ENCODE peak calls at places on chromosomes 4 and X, in five cellular contexts. A, N, O, I and R are unnamed samples.
A peak's percentile ranks its signal among the peaks of the same experiment; 100 is the strongest.

GRCh38 chrX:40150503-40150902 is 52.7 kb upstream of the BCOR start:
- DNase-seq in O (no peak), A (no peak), N (no peak), I (no peak), R (no peak)

GRCh38 chr4:38948551-38948950 is 80.9 kb downstream of the FAM114A1 start:
- DNase-seq in N (no peak), O (no peak), I (no peak), A (no peak), R (peak; percentile 95)

GRCh38 chr4:56681158-56681848 is at the start of gene HOPX:
- DNase-seq in O (peak; percentile 13), N (no peak), A (no peak), I (no peak), R (no peak)

GRCh38 chrX:39681885-39682284 is 415.9 kb downstream of the BCOR start:
- DNase-seq in N (no peak), I (no peak), A (no peak), O (no peak), R (no peak)

GRCh38 chrX:19382500-19383145 is 38.9 kb downstream of the PDHA1 start:
- DNase-seq in N (peak; percentile 38), O (no peak), A (peak; percentile 14), I (peak; percentile 42), R (peak; percentile 32)

GRCh38 chr4:120869511-120870278 is 52.8 kb downstream of the PRDM5 start:
- DNase-seq in N (no peak), I (no peak), O (no peak), A (no peak), R (peak; percentile 14)

GRCh38 chrX:6813836-6814370 is 279.0 kb upstream of the VCX3A start:
- DNase-seq in N (no peak), O (no peak), I (no peak), A (no peak), R (no peak)

GRCh38 chr4:6119507-6120020 is 80.8 kb downstream of the JAKMIP1 start:
- DNase-seq in N (no peak), I (no peak), A (no peak), O (no peak), R (no peak)

GRCh38 chr4:68316193-68316969 is 33.5 kb downstream of the YTHDC1 start:
- DNase-seq in O (no peak), I (no peak), N (no peak), A (no peak), R (no peak)

GRCh38 chrX:150236304-150236703 is 126.8 kb upstream of the MAMLD1 start:
- DNase-seq in I (no peak), N (no peak), O (no peak), A (no peak), R (peak; percentile 44)

GRCh38 chr4:56505269-56506109 is at the start of gene ARL9:
- DNase-seq in N (peak; percentile 15), O (no peak), A (no peak), I (no peak), R (peak; percentile 40)

GRCh38 chrX:39960219-39960618 is 137.5 kb downstream of the BCOR start:
- DNase-seq in O (no peak), A (no peak), I (no peak), N (no peak), R (no peak)

GRCh38 chr4:74674750-74675149 is 119.6 kb downstream of the BTC start:
- DNase-seq in O (no peak), A (no peak), N (no peak), I (no peak), R (no peak)

GRCh38 chr4:74670583-74670982 is 123.7 kb downstream of the BTC start:
- DNase-seq in I (no peak), O (no peak), A (no peak), N (no peak), R (no peak)

GRCh38 chr4:74667944-74668343 is 126.4 kb downstream of the BTC start:
- DNase-seq in A (no peak), I (no peak), O (no peak), N (no peak), R (no peak)

GRCh38 chr4:74669702-74670101 is 124.6 kb downstream of the BTC start:
- DNase-seq in O (no peak), A (no peak), I (no peak), N (no peak), R (no peak)

GRCh38 chr4:74671074-74671698 is 123.1 kb downstream of the BTC start:
- DNase-seq in N (peak; percentile 7), O (no peak), I (peak; percentile 61), A (peak; percentile 69), R (peak; percentile 64)
- TF ChIP-seq SMC3 in N (peak; percentile 38), O (peak; percentile 61), I (peak; percentile 79), A (peak; percentile 95), R (peak; percentile 89)

GRCh38 chr4:8230891-8231290 is 31.8 kb downstream of the SH3TC1 start:
- DNase-seq in O (no peak), A (no peak), N (no peak), I (no peak), R (peak; percentile 36)
- H3K4me2 ChIP-seq in O (no peak overlapping the region), A (no peak overlapping the region), N (no peak overlapping the region), I (no peak overlapping the region), R (no peak overlapping the region)

DNA sequence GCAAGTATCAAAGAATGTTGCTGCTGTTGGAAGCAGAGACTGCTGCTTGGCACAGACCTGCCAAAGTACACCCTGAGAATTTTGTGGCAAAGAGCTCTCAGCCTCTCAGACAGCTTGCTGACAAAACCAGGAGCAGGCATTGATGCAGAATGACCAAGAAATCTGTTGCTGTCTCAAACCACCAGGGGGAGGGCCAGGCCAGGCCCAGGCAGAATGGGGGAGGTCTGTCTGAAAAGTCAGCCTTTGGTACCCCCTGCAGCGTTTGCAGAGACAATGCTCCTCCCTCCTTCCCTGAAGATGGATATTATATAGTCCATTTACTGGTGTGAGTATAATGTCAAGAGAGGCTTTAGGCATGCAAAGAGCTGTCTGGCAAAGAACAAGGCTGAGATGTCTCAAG is 52.9 kb upstream of the TRPC5OS start:
- DNase-seq in N (peak; percentile 40), O (no peak), I (peak; percentile 36), A (no peak), R (peak; percentile 25)
- TF ChIP-seq MXI1 in N (no peak), O (no peak), I (no peak), A (no peak), R (no peak)

GRCh38 chr4:183984561-183984960 is 79.5 kb downstream of the STOX2 start:
- DNase-seq in O (no peak), N (no peak), I (no peak), A (no peak), R (no peak)
- TF ChIP-seq SMC3 in O (no peak), N (no peak), I (no peak), A (no peak), R (no peak)